ENCODE peak calls at places on chromosomes 16 and 17, in nine cellular contexts. Y is T-cell; C is cardiac fibroblast; R is memory B cell; W is GM12864; H is stimulated activated CD4-positive, alpha-beta T cell treated with anti-CD3 and anti-CD28 coated beads, Interleukin-2, amount 100 ng/mL, for 48 hours; G is AG04449; J is left lung; V is stimulated activated CD8-positive, alpha-beta memory T cell treated with anti-CD3 and anti-CD28 coated beads, Interleukin-7, amount 100 ng/mL, for 1 hour. T is an unnamed sample.

GRCh38 chr17:49249292-49249794 is 18.8 kb upstream of the PHOSPHO1 start:
- DNase-seq in Y (no peak), C (peak), R (no peak), W (no peak), H (no peak), G (no peak), J (peak), V (no peak), T (no peak)

GRCh38 chr17:70608193-70608592 is 438.9 kb downstream of the KCNJ2 start:
- DNase-seq in Y (no peak), C (no peak), R (no peak), W (no peak), H (no peak), G (no peak), J (no peak), V (no peak), T (no peak)

GRCh38 chr16:14249291-14250032 is 178.3 kb downstream of the MRTFB start:
- DNase-seq in Y (peak), C (peak), R (peak), W (peak), H (peak), G (no peak), J (no peak), V (peak), T (peak)

GRCh38 chr16:86349338-86349900 is 160.9 kb upstream of the FOXF1 start:
- DNase-seq in Y (no peak), C (no peak), R (no peak), W (no peak), H (no peak), G (no peak), J (no peak), V (no peak), T (no peak)

GRCh38 chr16:23071202-23072083 is 77.8 kb downstream of the USP31 start:
- DNase-seq in Y (no peak), C (peak), R (no peak), W (no peak), H (no peak), G (no peak), J (no peak), V (no peak), T (no peak)

GRCh38 chr17:64074704-64075484 is 54.5 kb upstream of the ICAM2 start:
- DNase-seq in Y (no peak), C (peak), R (no peak), W (no peak), H (no peak), G (peak), J (no peak), V (no peak), T (no peak)

GRCh38 chr16:12433691-12434390 is 369.8 kb downstream of the CPPED1 start:
- DNase-seq in Y (no peak), C (no peak), R (no peak), W (no peak), H (no peak), G (no peak), J (no peak), V (no peak), T (no peak)

GRCh38 chr16:46808997-46809396 is 22.0 kb downstream of the C16orf87 start:
- DNase-seq in Y (no peak), C (no peak), R (no peak), W (no peak), H (no peak), G (no peak), J (no peak), V (no peak), T (no peak)

GRCh38 chr16:82630688-82631087 is 3.9 kb downstream of the CDH13 start:
- DNase-seq in Y (no peak), C (peak), R (no peak), W (no peak), H (no peak), G (no peak), J (no peak), V (no peak), T (no peak)

GRCh38 chr17:67605259-67605912 is 112.3 kb upstream of the NOL11 start:
- DNase-seq in Y (no peak), C (peak), R (no peak), W (no peak), H (no peak), G (no peak), J (no peak), V (no peak), T (no peak)

GRCh38 chr17:38550661-38551060 is 55.1 kb downstream of the SRCIN1 start:
- DNase-seq in Y (no peak), C (peak), R (no peak), W (no peak), H (no peak), G (no peak), J (no peak), V (no peak), T (no peak)

GRCh38 chr16:25157476-25157875 is 45.9 kb downstream of the LCMT1 start:
- DNase-seq in Y (no peak), C (no peak), R (no peak), W (no peak), H (no peak), G (no peak), J (no peak), V (no peak), T (no peak)

GRCh38 chr16:4612977-4613635 is 1.6 kb downstream of the UBALD1 start:
- DNase-seq in Y (no peak), C (no peak), R (no peak), W (no peak), H (no peak), G (no peak), J (no peak), V (no peak), T (no peak)

GRCh38 chr16:55401036-55401435 is 77.0 kb downstream of the IRX6 start:
- DNase-seq in Y (no peak), C (no peak), R (no peak), W (no peak), H (no peak), G (no peak), J (no peak), V (no peak), T (no peak)

GRCh38 chr16:1428511-1428910 is 2.4 kb upstream of the PERCC1 start:
- DNase-seq in Y (peak), C (peak), R (peak), W (no peak), H (peak), G (no peak), J (no peak), V (no peak), T (no peak)

GRCh38 chr17:29383687-29384086 is 6.5 kb upstream of the TAOK1 start:
- DNase-seq in Y (no peak), C (no peak), R (no peak), W (no peak), H (no peak), G (no peak), J (no peak), V (no peak), T (no peak)

GRCh38 chr17:5780476-5780875 is 196.2 kb upstream of the NLRP1 start:
- DNase-seq in Y (no peak), C (peak), R (no peak), W (no peak), H (no peak), G (no peak), J (no peak), V (no peak), T (no peak)